ENCODE peak calls at places on chromosomes 13 and 19, in seven cellular contexts. C is left lung, O is bronchial epithelial cell, I is left ventricle myocardium inferior, E is lung, R is heart left ventricle, D is neural crest cell. F is an unnamed sample.

GRCh38 chr13:110554227-110554836 is 7.2 kb downstream of the RAB20 start:
- DNase-seq in C (no peak), O (no peak), I (no peak), E (peak; percentile 36), R (no peak), D (no peak), F (no peak)

GRCh38 chr13:67951431-67951830 is 721.3 kb upstream of the PCDH9 start:
- DNase-seq in C (no peak), O (no peak), I (no peak), E (no peak), R (no peak), D (no peak), F (no peak)

GRCh38 chr19:24033962-24034342 is 53.0 kb upstream of the ZNF254 start:
- DNase-seq in C (peak; percentile 78), O (peak; percentile 62), I (peak; percentile 30), E (peak; percentile 63), R (peak; percentile 67), D (peak; percentile 20), F (peak; percentile 33)

GRCh38 chr13:103255587-103256301 is 189.5 kb upstream of the SLC10A2 start:
- DNase-seq in C (no peak), O (peak; percentile 34), I (no peak), E (no peak), R (no peak), D (no peak), F (no peak)

GRCh38 chr13:30551194-30551593 is 66.5 kb upstream of the USPL1 start:
- DNase-seq in C (no peak), O (peak; percentile 47), I (no peak), E (no peak), R (no peak), D (no peak), F (peak; percentile 9)

GRCh38 chr13:71290963-71291937 is 575.8 kb downstream of the DACH1 start:
- DNase-seq in C (no peak), O (peak; percentile 38), I (no peak), E (no peak), R (no peak), D (no peak), F (no peak)

GRCh38 chr13:45224181-45224580 is 23.3 kb upstream of the KCTD4 start:
- DNase-seq in C (no peak), O (no peak), I (no peak), E (no peak), R (no peak), D (no peak), F (no peak)

GRCh38 chr13:101698400-101698799 is 245.9 kb downstream of the ITGBL1 start:
- DNase-seq in C (no peak), O (peak; percentile 5), I (no peak), E (no peak), R (no peak), D (no peak), F (no peak)

GRCh38 chr13:19646062-19646461 is 12.6 kb downstream of the MPHOSPH8 start:
- DNase-seq in C (no peak), O (peak; percentile 14), I (no peak), E (no peak), R (no peak), D (no peak), F (no peak)

GRCh38 chr19:13255041-13255718 is 105.0 kb downstream of the IER2 start:
- DNase-seq in C (no peak), O (no peak), I (no peak), E (no peak), R (no peak), D (no peak), F (no peak)

GRCh38 chr19:19420570-19421301 is 15.3 kb downstream of the GATAD2A start:
- DNase-seq in C (no peak), O (no peak), I (no peak), E (no peak), R (no peak), D (no peak), F (no peak)

GRCh38 chr19:48479686-48480085 is 10.5 kb downstream of the CYTH2 start:
- DNase-seq in C (no peak), O (no peak), I (no peak), E (no peak), R (peak; percentile 25), D (no peak), F (no peak)

GRCh38 chr13:112931028-112931934 is 37.7 kb upstream of the MCF2L start:
- DNase-seq in C (no peak), O (peak; percentile 17), I (no peak), E (no peak), R (no peak), D (peak; percentile 54), F (peak; percentile 69)

GRCh38 chr19:48271531-48272151 is 1.8 kb downstream of the ZNF114 start:
- DNase-seq in C (peak; percentile 81), O (no peak), I (peak; percentile 40), E (peak; percentile 45), R (peak; percentile 60), D (peak; percentile 58), F (peak; percentile 63)

GRCh38 chr19:6802336-6803035 is 30.0 kb downstream of the VAV1 start:
- DNase-seq in C (peak; percentile 84), O (peak; percentile 64), I (peak; percentile 30), E (peak; percentile 53), R (no peak), D (no peak), F (no peak)

GRCh38 chr19:6806488-6806887 is 34.0 kb downstream of the VAV1 start:
- DNase-seq in C (no peak), O (no peak), I (no peak), E (no peak), R (no peak), D (no peak), F (no peak)

GRCh38 chr19:6800991-6801396 is 28.5 kb downstream of the VAV1 start:
- DNase-seq in C (no peak), O (peak; percentile 100), I (no peak), E (no peak), R (no peak), D (no peak), F (no peak)

GRCh38 chr19:6803036-6803404 is 30.5 kb downstream of the VAV1 start:
- DNase-seq in C (no peak), O (no peak), I (no peak), E (no peak), R (no peak), D (no peak), F (no peak)

DNA sequence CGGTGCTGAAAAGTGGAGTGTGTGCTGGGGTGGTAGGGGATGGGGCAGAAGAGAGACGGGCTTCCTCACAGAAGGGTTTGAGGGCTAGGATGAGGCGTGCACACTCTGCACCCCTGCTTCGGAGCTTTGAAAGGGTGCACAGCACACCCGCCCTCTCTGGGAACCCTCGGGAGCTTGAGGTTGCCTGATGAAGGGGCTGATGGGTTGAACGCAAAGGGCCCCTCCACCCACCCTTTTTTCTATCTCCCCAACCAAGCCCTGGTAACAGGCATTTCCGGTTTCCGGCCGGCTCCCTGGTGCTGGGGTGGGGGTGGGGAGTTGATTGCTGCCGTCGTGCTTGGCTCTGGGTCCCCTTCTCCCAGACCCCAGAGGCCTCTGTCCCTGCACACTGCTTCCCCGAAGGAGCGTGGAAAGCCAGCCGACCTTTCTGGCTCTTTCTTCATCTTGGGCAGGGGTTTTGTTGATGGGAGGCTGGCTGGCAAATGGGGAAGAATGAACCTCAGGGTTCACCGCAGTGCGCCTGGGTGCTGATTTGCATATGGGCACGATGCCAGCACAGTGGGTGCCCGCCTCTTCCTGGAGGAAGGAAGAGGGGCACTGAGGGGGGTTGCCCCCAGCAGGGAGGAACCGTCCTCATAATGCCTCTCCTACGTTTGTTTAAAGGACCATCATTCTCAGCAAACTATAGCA is 29.0 kb downstream of the VAV1 start:
- DNase-seq in C (peak; percentile 92), O (peak; percentile 54), I (peak; percentile 69), E (peak; percentile 77), R (peak; percentile 87), D (no peak), F (no peak)
- TF ChIP-seq CTCF in C (no peak), O (no peak), I (no peak), E (no peak), R (no peak), D (no peak), F (no peak)

DNA sequence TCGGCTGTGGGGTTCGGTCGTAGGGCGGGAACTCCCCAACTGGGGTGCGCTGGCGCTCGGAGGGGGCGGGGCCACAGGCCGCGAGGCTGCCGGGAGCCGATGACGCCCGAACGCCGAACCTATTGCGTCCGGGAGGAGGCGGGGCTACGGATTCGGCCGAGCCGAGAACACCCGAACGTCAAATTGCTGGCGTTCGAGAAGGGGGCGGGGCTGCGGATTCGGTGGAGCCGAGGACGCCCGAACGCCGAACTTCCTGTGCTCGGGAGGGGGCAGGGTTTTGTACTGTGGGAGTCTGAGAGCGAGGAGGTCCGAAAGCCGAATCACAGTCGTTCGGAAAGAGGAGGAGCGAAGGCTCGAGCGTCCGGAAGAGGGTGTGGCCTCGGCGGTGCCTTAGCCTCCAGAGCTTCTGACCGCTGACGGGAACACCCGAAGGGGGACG is 586 bp upstream of the TSEN34 start:
- DNase-seq in C (peak; percentile 99), O (peak; percentile 97), I (peak; percentile 99), E (peak; percentile 99), R (peak; percentile 100), D (peak; percentile 98), F (peak; percentile 99)
- TF ChIP-seq CTCF in C (no peak), O (no peak), I (no peak), E (no peak), R (no peak), D (no peak), F (no peak)

DNA sequence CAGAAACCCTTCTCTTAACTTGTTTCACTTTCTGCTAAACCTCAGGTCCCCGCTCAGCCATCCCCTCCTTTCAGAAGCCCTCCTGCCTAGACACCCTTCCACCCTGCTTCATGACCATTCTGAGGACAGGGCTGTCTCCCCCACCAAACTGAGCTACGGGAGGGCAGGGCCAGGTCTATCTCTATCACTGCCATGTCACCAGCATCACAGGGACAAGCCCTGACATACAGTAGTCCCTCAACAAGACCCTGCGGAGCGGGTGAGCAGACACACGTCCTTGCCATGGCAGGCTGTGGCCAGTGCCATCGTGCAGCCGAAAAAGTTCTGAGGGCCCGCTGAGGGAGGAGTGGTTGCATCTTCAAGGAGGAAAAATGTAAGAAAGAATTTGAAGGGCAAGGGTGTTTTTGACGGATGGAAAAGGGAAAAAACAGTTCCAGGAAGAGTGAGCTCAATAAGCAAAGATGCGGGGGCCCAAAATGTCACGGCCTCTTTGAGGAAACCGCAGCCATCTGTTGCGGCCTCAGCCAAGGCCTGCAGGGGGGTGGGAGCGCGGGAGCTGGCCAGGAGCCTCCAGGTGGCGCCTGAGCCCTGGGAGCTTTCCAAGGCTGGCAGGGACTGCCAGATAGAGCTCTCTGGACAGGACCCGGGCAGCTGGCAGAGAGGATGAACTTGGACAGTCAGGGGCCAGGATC is 8.1 kb downstream of the PTGIR start:
- DNase-seq in C (peak; percentile 86), O (peak; percentile 40), I (peak; percentile 71), E (no peak), R (peak; percentile 80), D (peak; percentile 45), F (peak; percentile 73)
- TF ChIP-seq CTCF in C (no peak), O (peak; percentile 87), I (peak; percentile 59), E (no peak), R (peak; percentile 31), D (peak; percentile 57), F (no peak)

GRCh38 chr13:98468929-98469328 is 108.0 kb downstream of the STK24 start:
- DNase-seq in C (no peak), O (no peak), I (no peak), E (no peak), R (no peak), D (no peak), F (no peak)

GRCh38 chr13:98466634-98467236 is 110.2 kb downstream of the STK24 start:
- DNase-seq in C (no peak), O (peak; percentile 67), I (no peak), E (no peak), R (no peak), D (peak; percentile 70), F (peak; percentile 83)

GRCh38 chr13:98467263-98467985 is 109.5 kb downstream of the STK24 start:
- DNase-seq in C (no peak), O (no peak), I (no peak), E (no peak), R (no peak), D (no peak), F (no peak)

GRCh38 chr13:98470920-98471319 is 106.0 kb downstream of the STK24 start:
- DNase-seq in C (no peak), O (no peak), I (no peak), E (no peak), R (no peak), D (no peak), F (no peak)

GRCh38 chr13:98468352-98468751 is 108.6 kb downstream of the STK24 start:
- DNase-seq in C (no peak), O (no peak), I (no peak), E (no peak), R (no peak), D (no peak), F (no peak)
- TF ChIP-seq CTCF in C (no peak), O (no peak), I (no peak), E (no peak), R (no peak), D (no peak), F (no peak)

F was measured in endothelial cell.